ENCODE peak calls at places on chromosomes 7 and 10, in five cellular contexts. One of them, this sample, is unnamed.

GRCh38 chr7:41006591-41006990 is 696.3 kb downstream of the INHBA start:
- DNase-seq in GM03348: peak
- DNase-seq in lower leg skin: no peak
- DNase-seq in left colon: no peak
- DNase-seq in tibial artery: no peak
- DNase-seq in this sample: no peak

GRCh38 chr10:49646256-49646870 is 32.5 kb downstream of the CHAT start:
- DNase-seq in GM03348: no peak
- DNase-seq in lower leg skin: peak
- DNase-seq in left colon: no peak
- DNase-seq in tibial artery: no peak
- DNase-seq in this sample: no peak

GRCh38 chr7:30142710-30143109 is 7.9 kb downstream of the MTURN start:
- DNase-seq in GM03348: peak
- DNase-seq in lower leg skin: no peak
- DNase-seq in left colon: peak
- DNase-seq in tibial artery: peak
- DNase-seq in this sample: no peak

GRCh38 chr7:150947761-150948680 is 30.1 kb downstream of the KCNH2 start:
- DNase-seq in GM03348: no peak
- DNase-seq in lower leg skin: peak
- DNase-seq in left colon: no peak
- DNase-seq in tibial artery: peak
- DNase-seq in this sample: no peak

GRCh38 chr10:125868372-125868975 is 12.6 kb downstream of the DHX32 start:
- DNase-seq in GM03348: peak
- DNase-seq in lower leg skin: no peak
- DNase-seq in left colon: no peak
- DNase-seq in tibial artery: no peak
- DNase-seq in this sample: no peak

GRCh38 chr10:22655312-22655973 is 58.9 kb downstream of the PIP4K2A start:
- DNase-seq in GM03348: peak
- DNase-seq in lower leg skin: no peak
- DNase-seq in left colon: no peak
- DNase-seq in tibial artery: no peak
- DNase-seq in this sample: peak

GRCh38 chr7:16353226-16353625 is 68.1 kb downstream of the CRPPA start:
- DNase-seq in GM03348: no peak
- DNase-seq in lower leg skin: no peak
- DNase-seq in left colon: no peak
- DNase-seq in tibial artery: no peak
- DNase-seq in this sample: no peak

GRCh38 chr10:34742456-34742855 is 72.6 kb downstream of the PARD3 start:
- DNase-seq in GM03348: no peak
- DNase-seq in lower leg skin: no peak
- DNase-seq in left colon: no peak
- DNase-seq in tibial artery: no peak
- DNase-seq in this sample: no peak

GRCh38 chr10:87657370-87657769 is 2.3 kb upstream of the PAPSS2 start:
- DNase-seq in GM03348: no peak
- DNase-seq in lower leg skin: no peak
- DNase-seq in left colon: no peak
- DNase-seq in tibial artery: peak
- DNase-seq in this sample: no peak